ENCODE peak calls at places on chromosomes 3 and 15, in nine cellular contexts. X is stimulated activated CD8-positive, alpha-beta memory T cell treated with anti-CD3 and anti-CD28 coated beads, Interleukin-12 subunit alpha, Interleukin-12 subunit beta, amount 100 ng/mL, for 1 hour; U is Right ventricle myocardium superior; L is GM04504; C is stimulated activated CD4-positive, alpha-beta T cell treated with anti-CD3 and anti-CD28 coated beads, Interleukin-1b, Interleukin-23, amount 100 ng/mL, for 1 hour; G is germinal center; Q is putamen; R is iPS-NIHi11; P is mucosa of descending colon. W is an unnamed sample.
A peak's percentile ranks its signal among the peaks of the same experiment; 100 is the strongest.

GRCh38 chr3:126342991-126343661 is 14.1 kb downstream of the KLF15 start:
- DNase-seq in X (no peak), U (peak; percentile 42), L (no peak), C (no peak), G (no peak), Q (no peak), R (peak; percentile 60), P (peak; percentile 38), W (no peak)

GRCh38 chr15:99443768-99444446 is 121.9 kb upstream of the MEF2A start:
- DNase-seq in X (no peak), U (peak; percentile 40), L (no peak), C (no peak), G (no peak), Q (no peak), R (no peak), P (no peak), W (peak; percentile 23)

GRCh38 chr15:75145027-75145841 is 56.4 kb upstream of the C15orf39 start:
- DNase-seq in X (no peak), U (no peak), L (no peak), C (no peak), G (no peak), Q (no peak), R (no peak), P (no peak), W (no peak)

GRCh38 chr3:46196261-46196957 is 11.7 kb downstream of the CCR1 start:
- DNase-seq in X (no peak), U (no peak), L (no peak), C (no peak), G (no peak), Q (no peak), R (no peak), P (no peak), W (no peak)

GRCh38 chr3:107680698-107681097 is 157.9 kb downstream of the BBX start:
- DNase-seq in X (no peak), U (no peak), L (no peak), C (no peak), G (no peak), Q (no peak), R (no peak), P (no peak), W (no peak)

GRCh38 chr15:92383528-92384326 is 10.0 kb upstream of the ST8SIA2 start:
- DNase-seq in X (no peak), U (no peak), L (no peak), C (no peak), G (peak; percentile 40), Q (no peak), R (peak; percentile 79), P (no peak), W (peak; percentile 88)

GRCh38 chr3:74592359-74592758 is 22.1 kb downstream of the CNTN3 start:
- DNase-seq in X (no peak), U (no peak), L (no peak), C (no peak), G (no peak), Q (no peak), R (no peak), P (no peak), W (no peak)

GRCh38 chr3:12746419-12746818 is 12.6 kb downstream of the TMEM40 start:
- DNase-seq in X (no peak), U (no peak), L (no peak), C (no peak), G (no peak), Q (no peak), R (no peak), P (no peak), W (no peak)

GRCh38 chr3:72123908-72124441 is 339.0 kb upstream of the PROK2 start:
- DNase-seq in X (no peak), U (peak; percentile 63), L (peak; percentile 90), C (no peak), G (no peak), Q (no peak), R (peak; percentile 27), P (no peak), W (no peak)

GRCh38 chr15:73345658-73346057 is 23.1 kb downstream of the HCN4 start:
- DNase-seq in X (no peak), U (no peak), L (no peak), C (no peak), G (no peak), Q (no peak), R (no peak), P (no peak), W (no peak)

GRCh38 chr3:108153451-108153981 is 62.7 kb upstream of the CD47 start:
- DNase-seq in X (peak; percentile 11), U (no peak), L (no peak), C (no peak), G (peak; percentile 37), Q (no peak), R (peak; percentile 44), P (no peak), W (peak; percentile 29)

GRCh38 chr3:72627276-72627675 is 221.0 kb downstream of the SHQ1 start:
- DNase-seq in X (no peak), U (no peak), L (no peak), C (no peak), G (no peak), Q (no peak), R (no peak), P (no peak), W (no peak)

GRCh38 chr3:188358787-188359493 is 205.0 kb downstream of the LPP start:
- DNase-seq in X (no peak), U (no peak), L (no peak), C (no peak), G (peak; percentile 40), Q (no peak), R (no peak), P (no peak), W (no peak)

GRCh38 chr3:71962561-71963240 is 177.8 kb upstream of the PROK2 start:
- DNase-seq in X (no peak), U (no peak), L (no peak), C (no peak), G (no peak), Q (no peak), R (no peak), P (no peak), W (no peak)

GRCh38 chr3:19149388-19149787 is 1.1 kb downstream of the KCNH8 start:
- DNase-seq in X (no peak), U (no peak), L (no peak), C (no peak), G (peak; percentile 23), Q (peak; percentile 50), R (peak; percentile 54), P (no peak), W (no peak)

GRCh38 chr3:183829466-183829865 is 4.1 kb upstream of the MAP6D1 start:
- DNase-seq in X (no peak), U (no peak), L (no peak), C (no peak), G (no peak), Q (no peak), R (no peak), P (no peak), W (no peak)

GRCh38 chr3:15291589-15292541 is 40.5 kb downstream of the SH3BP5 start:
- DNase-seq in X (peak; percentile 52), U (peak; percentile 50), L (no peak), C (no peak), G (peak; percentile 70), Q (no peak), R (no peak), P (peak; percentile 78), W (no peak)

GRCh38 chr15:96331942-96332853 is 1.7 kb downstream of the NR2F2 start:
- DNase-seq in X (no peak), U (peak; percentile 56), L (no peak), C (no peak), G (no peak), Q (no peak), R (no peak), P (peak; percentile 59), W (peak; percentile 70)

GRCh38 chr3:9214599-9214998 is 34.8 kb downstream of the SRGAP3 start:
- DNase-seq in X (no peak), U (no peak), L (peak; percentile 29), C (no peak), G (no peak), Q (no peak), R (no peak), P (no peak), W (no peak)

GRCh38 chr15:58444658-58445332 is 13.0 kb downstream of the LIPC start:
- DNase-seq in X (no peak), U (peak; percentile 49), L (no peak), C (no peak), G (no peak), Q (no peak), R (no peak), P (no peak), W (no peak)

GRCh38 chr3:116050311-116050710 is 395.0 kb downstream of the LSAMP start:
- DNase-seq in X (no peak), U (no peak), L (no peak), C (no peak), G (no peak), Q (no peak), R (no peak), P (no peak), W (no peak)

GRCh38 chr15:101607102-101607501 is 45.1 kb downstream of the TM2D3 start:
- DNase-seq in X (no peak), U (no peak), L (no peak), C (no peak), G (no peak), Q (no peak), R (no peak), P (no peak), W (no peak)

GRCh38 chr3:54563661-54564200 is 364.1 kb downstream of the LRTM1 start:
- DNase-seq in X (no peak), U (no peak), L (no peak), C (no peak), G (no peak), Q (no peak), R (no peak), P (no peak), W (peak; percentile 24)

GRCh38 chr3:195175476-195176337 is 95.3 kb downstream of the XXYLT1 start:
- DNase-seq in X (no peak), U (no peak), L (no peak), C (no peak), G (no peak), Q (no peak), R (no peak), P (no peak), W (no peak)

GRCh38 chr3:54069961-54070360 is 52.4 kb upstream of the CACNA2D3 start:
- DNase-seq in X (no peak), U (no peak), L (no peak), C (no peak), G (peak; percentile 2), Q (no peak), R (no peak), P (no peak), W (no peak)

W was measured in H1.